ENCODE peak calls at places on chromosomes 5 and 9, in five cellular contexts. J is right lobe of liver, C is osteoblast, I is IMR-90, Q is H1. M is an unnamed sample.

GRCh38 chr9:94812343-94812742 is 85.8 kb downstream of the AOPEP start:
- DNase-seq in Q (no peak), J (no peak), I (peak), C (peak), M (no peak)

GRCh38 chr9:113673726-113674125 is 202.4 kb upstream of the ZNF618 start:
- DNase-seq in Q (no peak), C (no peak), J (no peak), I (peak), M (no peak)

GRCh38 chr5:168879929-168880328 is 300.8 kb upstream of the PANK3 start:
- DNase-seq in I (no peak), J (no peak), Q (no peak), C (peak), M (peak)

GRCh38 chr9:135809166-135809565 is 98.2 kb downstream of the CAMSAP1 start:
- DNase-seq in C (peak), I (peak), J (no peak), Q (no peak), M (no peak)

GRCh38 chr5:127587246-127587917 is 61.5 kb upstream of the CTXN3 start:
- DNase-seq in C (no peak), Q (no peak), I (no peak), J (no peak), M (no peak)

GRCh38 chr9:96449522-96449843 is 486 bp upstream of the HABP4 start:
- DNase-seq in J (no peak), Q (no peak), C (no peak), I (no peak), M (no peak)

GRCh38 chr5:78760411-78761169 is 112.0 kb upstream of the LHFPL2 start:
- DNase-seq in C (no peak), Q (no peak), J (no peak), I (no peak), M (no peak)

GRCh38 chr9:129191234-129191633 is 13.2 kb upstream of the IER5L start:
- DNase-seq in I (no peak), C (no peak), Q (no peak), J (no peak), M (no peak)

GRCh38 chr9:116855881-116856662 is 169.0 kb downstream of the TRIM32 start:
- DNase-seq in C (no peak), Q (no peak), I (no peak), J (no peak), M (no peak)

GRCh38 chr9:123834218-123834906 is 95.6 kb downstream of the DENND1A start:
- DNase-seq in J (no peak), C (no peak), I (peak), Q (no peak), M (no peak)

GRCh38 chr5:43036856-43037711 is 3.0 kb downstream of the ANXA2R start:
- DNase-seq in I (peak), C (no peak), Q (no peak), J (no peak), M (no peak)

GRCh38 chr9:1005043-1005667 is 28.7 kb downstream of the DMRT3 start:
- DNase-seq in I (peak), Q (no peak), C (peak), J (no peak), M (peak)

GRCh38 chr5:54743997-54744788 is 226.6 kb downstream of the SNX18 start:
- DNase-seq in Q (peak), C (peak), J (no peak), I (peak), M (peak)

GRCh38 chr5:68426609-68427008 is 211.1 kb downstream of the PIK3R1 start:
- DNase-seq in C (no peak), J (no peak), I (no peak), Q (no peak), M (no peak)

GRCh38 chr9:121279841-121280388 is 12.0 kb downstream of the GSN start:
- DNase-seq in Q (no peak), C (no peak), J (no peak), I (no peak), M (no peak)

GRCh38 chr9:129250786-129251185 is 72.7 kb upstream of the IER5L start:
- DNase-seq in Q (no peak), J (no peak), I (peak), C (no peak), M (no peak)

GRCh38 chr5:6491548-6492290 is 43.1 kb downstream of the UBE2QL1 start:
- DNase-seq in I (no peak), Q (no peak), C (no peak), J (no peak), M (no peak)

GRCh38 chr5:12330993-12331588 is 426.8 kb upstream of the CTNND2 start:
- DNase-seq in Q (peak), C (no peak), J (no peak), I (no peak), M (no peak)

GRCh38 chr5:68424799-68425537 is 209.4 kb downstream of the PIK3R1 start:
- DNase-seq in C (no peak), I (peak), J (no peak), Q (no peak), M (no peak)

GRCh38 chr5:57327934-57328333 is 154.1 kb downstream of the GPBP1 start:
- DNase-seq in J (no peak), C (no peak), I (peak), Q (no peak), M (no peak)

GRCh38 chr9:130542457-130543228 is 36.7 kb upstream of the FUBP3 start:
- DNase-seq in C (no peak), J (no peak), I (no peak), Q (no peak), M (no peak)

GRCh38 chr5:128844354-128844923 is 120.8 kb upstream of the SLC27A6 start:
- DNase-seq in Q (no peak), I (peak), C (no peak), J (no peak), M (no peak)

GRCh38 chr9:123322771-123323481 is 33.1 kb upstream of the CRB2 start:
- DNase-seq in J (no peak), C (peak), I (no peak), Q (no peak), M (peak)

GRCh38 chr5:173679909-173680626 is 63.6 kb upstream of the BOD1 start:
- DNase-seq in I (no peak), Q (no peak), C (no peak), J (no peak), M (no peak)

GRCh38 chr9:81564632-81565031 is 124.7 kb downstream of the TLE1 start:
- DNase-seq in I (no peak), C (no peak), J (no peak), Q (no peak), M (no peak)

GRCh38 chr9:109781541-109782197 is 1.7 kb downstream of the PALM2AKAP2 start:
- DNase-seq in I (peak), J (no peak), C (peak), Q (no peak), M (no peak)

GRCh38 chr5:160167623-160168165 is 48.4 kb upstream of the PWWP2A start:
- DNase-seq in C (no peak), Q (no peak), I (no peak), J (peak), M (no peak)

GRCh38 chr5:16082053-16082452 is 97.5 kb downstream of the MARCHF11 start:
- DNase-seq in I (no peak), J (no peak), Q (no peak), C (no peak), M (no peak)

GRCh38 chr9:114405294-114406034 is 17.7 kb upstream of the AKNA start:
- DNase-seq in J (peak), C (peak), I (peak), Q (peak), M (no peak)

GRCh38 chr9:137619240-137620090 is 660 bp downstream of the EHMT1 start:
- DNase-seq in I (peak), Q (no peak), C (peak), J (no peak), M (no peak)

GRCh38 chr5:76716456-76717157 is 681 bp downstream of the F2R start:
- DNase-seq in J (no peak), Q (peak), C (peak), I (no peak), M (no peak)

GRCh38 chr5:33379757-33380156 is 61.0 kb upstream of the TARS1 start:
- DNase-seq in I (peak), J (no peak), Q (peak), C (no peak), M (no peak)

GRCh38 chr5:99453181-99453580 is 524.4 kb upstream of the CHD1 start:
- DNase-seq in C (no peak), Q (no peak), I (no peak), J (no peak), M (no peak)

GRCh38 chr9:95981741-95982390 is 106.4 kb downstream of the ERCC6L2 start:
- DNase-seq in C (no peak), I (no peak), J (no peak), Q (no peak), M (no peak)

GRCh38 chr5:1638658-1639400 is 115.1 kb upstream of the LPCAT1 start:
- DNase-seq in C (peak), J (no peak), I (no peak), Q (no peak), M (no peak)
- H3K4me3 ChIP-seq in C (no peak), J (no peak), I (no peak), Q (no peak), M (no peak)

GRCh38 chr9:108567571-108567970 is 288.2 kb downstream of the ACTL7B start:
- DNase-seq in I (no peak), C (no peak), J (no peak), Q (no peak), M (no peak)
- TF ChIP-seq CTCF in I (no peak), C (no peak), J (no peak), Q (no peak), M (no peak)

DNA sequence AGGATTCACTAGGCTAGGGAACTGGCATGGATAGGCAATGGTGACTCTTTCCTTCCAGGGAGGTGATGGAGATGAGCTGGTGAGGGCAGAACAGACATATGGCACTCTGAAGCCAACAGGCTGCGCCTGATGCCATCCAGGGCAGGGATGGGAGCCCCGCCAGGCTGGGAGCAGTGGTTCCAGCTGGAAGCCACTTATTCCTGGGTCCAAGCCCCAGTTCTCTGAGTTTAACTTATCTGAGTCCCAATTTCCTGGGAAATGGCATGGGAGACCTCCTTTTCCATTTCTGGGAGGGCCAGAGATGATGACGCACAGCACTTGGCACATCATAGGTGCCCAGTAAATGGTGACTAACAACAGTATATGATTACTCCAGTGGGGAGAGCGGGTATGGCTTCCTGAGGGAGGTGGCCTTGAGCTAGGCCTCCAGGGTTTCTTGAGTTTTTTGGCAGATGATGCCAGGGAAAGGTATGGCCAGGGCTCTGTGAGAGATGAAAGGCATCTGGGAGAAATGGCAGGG is 7.2 kb downstream of the PDGFRB start:
- DNase-seq in C (peak), Q (no peak), J (no peak), I (peak), M (no peak)
- H3K4me3 ChIP-seq in C (no peak), Q (no peak), J (no peak), I (no peak), M (no peak)

GRCh38 chr9:70466976-70467551 is 52.6 kb upstream of the KLF9 start:
- DNase-seq in Q (no peak), J (no peak), I (peak), C (peak), M (no peak)
- TF ChIP-seq CTCF in Q (no peak), J (no peak), I (no peak), C (peak), M (no peak)

DNA sequence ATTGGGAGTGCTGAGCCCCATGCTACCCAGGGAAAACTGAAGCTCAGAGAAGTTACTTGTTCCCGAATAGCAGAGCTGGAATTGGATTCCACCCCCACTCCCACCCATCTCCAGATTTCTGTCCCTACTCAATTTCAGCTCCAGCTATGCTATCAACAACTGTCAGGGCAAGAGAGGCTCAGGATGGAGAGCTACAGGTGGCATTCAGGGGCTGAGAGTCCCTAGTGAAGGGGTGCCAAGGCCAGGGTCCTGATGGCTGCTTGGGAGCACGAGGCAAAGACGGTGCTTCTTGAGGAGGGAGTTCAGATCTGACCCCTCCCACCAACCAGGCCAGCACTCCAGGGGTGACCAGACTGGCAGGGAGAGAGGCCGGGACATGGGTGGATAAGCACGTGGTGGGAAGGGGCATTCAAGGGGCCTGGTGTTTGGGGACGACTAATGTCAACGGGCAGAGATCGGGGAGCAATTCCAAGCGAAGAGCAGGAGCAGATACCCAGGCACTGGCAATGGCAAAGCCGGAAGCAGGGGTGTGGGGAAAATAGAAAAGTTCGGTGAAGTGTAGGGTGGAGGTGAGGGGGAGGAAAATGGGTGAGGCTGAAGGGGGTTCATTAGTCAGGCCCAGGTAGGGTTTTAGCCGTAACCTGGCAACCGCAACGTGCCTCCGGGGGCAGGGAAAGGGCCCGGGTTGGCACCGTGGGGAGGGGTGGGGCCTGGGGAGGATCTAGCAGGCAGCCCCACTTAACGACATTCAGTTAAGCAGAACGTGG is 4.6 kb downstream of the RGS14 start:
- DNase-seq in Q (no peak), J (peak), C (peak), I (no peak), M (no peak)
- H3K4me3 ChIP-seq in Q (peak), J (peak), C (no peak), I (no peak), M (peak)

GRCh38 chr5:139709587-139710369 is 61.6 kb downstream of the CXXC5 start:
- DNase-seq in Q (peak), J (no peak), C (peak), I (no peak), M (no peak)

GRCh38 chr5:139708877-139709586 is 60.9 kb downstream of the CXXC5 start:
- DNase-seq in I (peak), C (peak), J (no peak), Q (no peak), M (no peak)

GRCh38 chr5:139711852-139712171 is 63.7 kb downstream of the CXXC5 start:
- DNase-seq in J (no peak), I (no peak), Q (peak), C (peak), M (no peak)

GRCh38 chr5:139710370-139711066 is 62.4 kb downstream of the CXXC5 start:
- DNase-seq in J (no peak), C (peak), I (peak), Q (peak), M (no peak)

DNA sequence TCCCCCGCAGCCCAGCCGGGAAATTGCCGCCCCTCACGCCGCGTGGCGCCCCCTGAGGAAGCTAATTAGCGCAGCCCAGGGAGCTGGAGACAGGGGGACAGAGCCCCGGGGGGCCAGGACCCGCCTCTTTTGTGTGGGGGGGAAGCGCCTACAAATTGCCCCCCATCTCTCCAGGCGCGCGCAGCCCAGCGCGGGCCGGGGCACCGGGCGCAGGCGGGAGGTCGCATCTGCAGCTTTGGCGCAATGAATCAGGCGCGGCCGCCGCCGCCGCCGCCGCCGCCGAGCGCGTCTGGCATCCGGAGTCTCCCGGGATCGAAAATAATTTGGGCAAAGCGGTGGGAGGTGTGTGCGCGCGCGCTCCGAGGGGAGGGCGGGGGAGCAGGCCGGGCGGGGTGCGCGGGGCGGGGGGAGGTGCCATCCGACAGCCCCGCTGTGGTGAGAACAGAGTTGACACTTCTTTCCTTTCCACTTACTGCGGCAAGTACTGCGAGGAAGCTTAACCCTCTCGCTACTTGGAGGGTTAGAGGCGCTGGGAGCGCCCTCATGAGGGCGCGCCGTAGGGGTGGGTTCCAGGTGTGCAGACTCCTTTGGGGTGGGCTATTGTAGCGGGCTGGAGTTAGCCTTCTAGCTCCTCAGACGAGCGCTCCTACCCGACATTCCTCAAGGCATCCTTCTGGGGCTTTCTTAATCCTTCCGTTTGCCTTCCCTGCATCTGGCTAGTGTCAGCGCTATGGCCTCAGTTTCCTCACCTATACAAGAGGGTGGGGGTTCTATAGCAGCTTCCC is 63.1 kb downstream of the CXXC5 start:
- DNase-seq in Q (peak), J (no peak), I (peak), C (peak), M (no peak)
- TF ChIP-seq CTCF in Q (peak), J (no peak), I (peak), C (peak), M (peak)

GRCh38 chr9:127163409-127163808 is 41.0 kb upstream of the ANGPTL2 start:
- DNase-seq in C (peak), Q (no peak), J (no peak), I (peak), M (peak)

GRCh38 chr9:127161081-127161621 is 38.7 kb upstream of the ANGPTL2 start:
- DNase-seq in Q (no peak), J (no peak), C (no peak), I (no peak), M (no peak)

GRCh38 chr9:127165096-127165495 is 42.7 kb upstream of the ANGPTL2 start:
- DNase-seq in J (no peak), C (no peak), I (no peak), Q (no peak), M (no peak)

GRCh38 chr9:127162046-127162445 is 39.6 kb upstream of the ANGPTL2 start:
- DNase-seq in I (peak), C (peak), Q (no peak), J (no peak), M (no peak)

DNA sequence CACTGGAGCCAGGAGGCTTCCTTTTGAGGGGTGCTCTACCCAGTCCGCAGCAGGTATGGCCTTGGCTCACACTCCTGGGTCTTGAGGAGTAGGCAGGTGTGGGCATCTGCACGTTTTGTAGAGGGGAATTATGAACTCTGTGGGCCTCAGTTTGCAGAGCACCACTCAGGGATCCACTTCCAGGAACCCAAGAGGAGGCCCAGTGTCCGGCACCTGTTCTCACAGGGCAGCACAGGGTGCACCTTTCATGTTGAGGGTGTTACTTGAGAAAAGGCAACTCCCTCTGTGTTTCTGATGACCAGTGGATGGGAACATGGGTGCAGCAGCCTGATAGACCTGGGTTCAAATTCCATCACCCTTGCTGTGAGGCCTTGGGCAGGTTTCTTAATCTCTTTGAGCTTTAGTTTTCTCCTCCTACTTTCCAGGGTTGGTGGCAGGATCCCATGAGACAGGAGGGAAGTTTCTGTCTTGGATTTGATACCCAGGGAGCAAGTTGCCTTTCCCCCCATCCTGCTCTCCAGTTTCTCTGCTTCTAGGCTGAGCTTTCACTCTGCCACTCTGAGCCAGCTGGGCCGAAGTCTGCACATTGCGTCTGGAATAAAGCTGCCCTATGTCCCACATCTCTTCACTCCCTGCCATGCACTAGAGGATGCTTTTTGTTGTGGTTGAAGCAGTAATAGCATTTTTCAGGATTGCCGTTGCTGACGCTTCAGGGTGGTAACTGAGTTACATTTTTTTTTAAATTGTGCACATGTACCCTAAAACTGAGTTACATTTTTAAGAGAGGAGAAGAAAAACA is 40.3 kb upstream of the ANGPTL2 start:
- DNase-seq in C (no peak), Q (no peak), I (no peak), J (no peak), M (no peak)
- H3K4me3 ChIP-seq in C (no peak), Q (no peak), I (no peak), J (no peak), M (no peak)

M was measured in GM12864.